ENCODE peak calls at places on chromosomes 16 and 17, in seven cellular contexts. E is colonic mucosa, B is lower lobe of right lung, F is AG10803, M is stomach, Q is body of pancreas, P is HL-60. K is an unnamed sample.

GRCh38 chr17:63675231-63675606 is 24.7 kb downstream of the LIMD2 start:
- DNase-seq in E (no peak), P (no peak), F (no peak), M (no peak), Q (no peak), B (no peak), K (no peak)

GRCh38 chr16:23310217-23310616 is 8.1 kb downstream of the SCNN1B start:
- DNase-seq in F (no peak), E (no peak), M (no peak), Q (no peak), B (no peak), P (no peak), K (no peak)

GRCh38 chr16:86567701-86568571 is 1.3 kb downstream of the FOXC2 start:
- DNase-seq in E (no peak), B (no peak), F (peak), P (no peak), Q (no peak), M (no peak), K (no peak)

GRCh38 chr16:88549671-88550643 is 20.2 kb upstream of the ZC3H18 start:
- DNase-seq in M (no peak), B (no peak), Q (no peak), F (no peak), P (no peak), E (no peak), K (no peak)

GRCh38 chr16:50067290-50067853 is 1.6 kb downstream of the HEATR3 start:
- DNase-seq in P (peak), B (no peak), F (peak), Q (no peak), M (no peak), E (peak), K (peak)

GRCh38 chr17:12118617-12119016 is 97.9 kb downstream of the MAP2K4 start:
- DNase-seq in P (no peak), B (no peak), F (no peak), M (no peak), E (no peak), Q (no peak), K (no peak)

GRCh38 chr17:59427425-59427921 is 96.0 kb downstream of the YPEL2 start:
- DNase-seq in Q (no peak), M (no peak), F (peak), E (no peak), B (no peak), P (no peak), K (no peak)

GRCh38 chr17:82892869-82893565 is 53.2 kb upstream of the ZNF750 start:
- DNase-seq in M (peak), F (no peak), E (no peak), P (no peak), Q (peak), B (peak), K (no peak)

GRCh38 chr17:31371511-31372097 is 19.9 kb upstream of the RAB11FIP4 start:
- DNase-seq in Q (no peak), M (no peak), E (no peak), F (peak), P (no peak), B (no peak), K (no peak)

GRCh38 chr16:84299734-84300440 is 5.2 kb downstream of the WFDC1 start:
- DNase-seq in E (no peak), Q (no peak), B (no peak), P (no peak), F (no peak), M (no peak), K (no peak)

GRCh38 chr16:66886914-66887313 is 6.6 kb downstream of the PDP2 start:
- DNase-seq in P (no peak), B (no peak), Q (no peak), F (no peak), E (no peak), M (no peak), K (no peak)

GRCh38 chr16:72427001-72427785 is 255.2 kb upstream of the PMFBP1 start:
- DNase-seq in M (no peak), Q (no peak), P (no peak), F (no peak), B (no peak), E (no peak), K (no peak)

GRCh38 chr17:15782809-15783208 is 50.7 kb downstream of the TBC1D26 start:
- DNase-seq in B (peak), M (peak), P (no peak), Q (peak), E (peak), F (peak), K (no peak)

GRCh38 chr16:28977703-28978641 is 3.4 kb downstream of the SPNS1 start:
- DNase-seq in M (no peak), F (no peak), B (peak), E (peak), Q (no peak), P (no peak), K (no peak)

GRCh38 chr16:14070877-14071575 is at the start of gene MRTFB:
- DNase-seq in F (peak), E (peak), B (peak), P (peak), M (peak), Q (peak), K (no peak)

GRCh38 chr16:89168381-89169189 is 3.0 kb upstream of the CDH15 start:
- DNase-seq in Q (no peak), F (no peak), M (no peak), B (no peak), P (no peak), E (no peak), K (no peak)

GRCh38 chr16:68954871-68955635 is 111.7 kb downstream of the TANGO6 start:
- DNase-seq in M (no peak), E (no peak), B (no peak), Q (no peak), P (no peak), F (no peak), K (no peak)

DNA sequence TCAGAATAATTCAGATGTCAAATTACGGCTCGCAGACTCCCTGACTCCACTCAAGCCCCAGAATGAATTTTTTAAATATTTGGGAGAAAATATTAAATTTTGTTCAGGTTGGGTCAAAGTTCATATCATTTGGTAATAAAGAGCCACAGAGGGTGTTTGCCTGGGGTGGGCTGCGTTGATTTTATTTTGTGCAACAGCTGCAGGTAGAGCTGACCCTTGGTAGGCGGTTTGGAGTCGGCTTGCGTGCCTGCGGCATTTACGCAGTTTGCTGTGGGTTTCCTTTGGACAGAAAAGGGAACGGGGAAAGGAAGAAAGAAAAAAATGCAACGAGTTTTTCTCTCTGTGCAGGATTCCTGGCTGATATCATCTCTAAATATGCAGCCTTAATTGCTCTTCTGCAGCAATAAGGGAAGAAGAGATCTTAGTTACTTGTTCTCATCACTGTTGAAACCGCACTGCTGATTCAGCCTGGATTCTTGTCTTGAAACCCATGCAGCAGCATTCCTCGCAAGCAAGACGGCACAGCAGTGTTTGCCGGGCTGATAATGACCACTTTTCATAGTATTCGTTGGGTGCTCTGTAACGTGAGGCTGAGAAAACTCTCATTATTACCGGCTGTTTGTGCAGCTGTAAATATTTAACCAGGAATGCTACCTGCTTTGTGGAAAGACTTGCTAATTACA is 114.6 kb downstream of the IRX3 start:
- DNase-seq in M (no peak), E (no peak), F (peak), Q (peak), B (no peak), P (no peak), K (peak)
- H3K4me3 ChIP-seq in M (peak), E (no peak), F (no peak), Q (no peak), B (no peak), P (no peak), K (no peak)

GRCh38 chr17:2975469-2975958 is 87.9 kb downstream of the OR1D5 start:
- DNase-seq in Q (peak), P (no peak), F (no peak), M (peak), E (peak), B (no peak), K (no peak)
- H3K4me3 ChIP-seq in Q (no peak), P (no peak), F (no peak), M (peak), E (peak), B (peak), K (no peak)

GRCh38 chr17:8075081-8075480 is 12.4 kb downstream of the ALOX12B start:
- DNase-seq in E (no peak), M (no peak), Q (no peak), B (peak), F (no peak), P (no peak), K (no peak)

GRCh38 chr17:8072727-8073461 is 14.6 kb downstream of the ALOX12B start:
- DNase-seq in M (no peak), Q (no peak), F (no peak), B (peak), P (no peak), E (no peak), K (no peak)

GRCh38 chr17:8075574-8076342 is 11.8 kb downstream of the ALOX12B start:
- DNase-seq in F (no peak), M (no peak), Q (no peak), B (peak), P (no peak), E (no peak), K (no peak)

GRCh38 chr17:8072339-8072726 is 15.2 kb downstream of the ALOX12B start:
- DNase-seq in F (no peak), M (no peak), B (peak), Q (no peak), P (no peak), E (no peak), K (no peak)

GRCh38 chr17:8073627-8074485 is 13.7 kb downstream of the ALOX12B start:
- DNase-seq in P (no peak), B (peak), Q (peak), M (peak), F (peak), E (peak), K (no peak)
- H3K4me3 ChIP-seq in P (no peak), B (no peak), Q (no peak), M (peak), F (no peak), E (no peak), K (no peak)

GRCh38 chr17:16989953-16990860 is 18.3 kb upstream of the TNFRSF13B start:
- DNase-seq in F (peak), E (no peak), P (no peak), B (no peak), Q (no peak), M (no peak), K (no peak)
- H3K4me3 ChIP-seq in F (no peak), E (no peak), P (no peak), B (no peak), Q (no peak), M (no peak), K (no peak)

GRCh38 chr17:40448639-40449261 is 5.5 kb downstream of the IGFBP4 start:
- DNase-seq in M (peak), Q (peak), F (no peak), B (peak), E (peak), P (no peak), K (no peak)
- H3K4me3 ChIP-seq in M (peak), Q (no peak), F (peak), B (peak), E (no peak), P (no peak), K (peak)

GRCh38 chr17:42853004-42853403 is 2.0 kb downstream of the AOC3 start:
- DNase-seq in E (no peak), B (no peak), Q (no peak), P (no peak), F (no peak), M (no peak), K (no peak)
- H3K4me3 ChIP-seq in E (peak), B (peak), Q (no peak), P (no peak), F (no peak), M (peak), K (no peak)

DNA sequence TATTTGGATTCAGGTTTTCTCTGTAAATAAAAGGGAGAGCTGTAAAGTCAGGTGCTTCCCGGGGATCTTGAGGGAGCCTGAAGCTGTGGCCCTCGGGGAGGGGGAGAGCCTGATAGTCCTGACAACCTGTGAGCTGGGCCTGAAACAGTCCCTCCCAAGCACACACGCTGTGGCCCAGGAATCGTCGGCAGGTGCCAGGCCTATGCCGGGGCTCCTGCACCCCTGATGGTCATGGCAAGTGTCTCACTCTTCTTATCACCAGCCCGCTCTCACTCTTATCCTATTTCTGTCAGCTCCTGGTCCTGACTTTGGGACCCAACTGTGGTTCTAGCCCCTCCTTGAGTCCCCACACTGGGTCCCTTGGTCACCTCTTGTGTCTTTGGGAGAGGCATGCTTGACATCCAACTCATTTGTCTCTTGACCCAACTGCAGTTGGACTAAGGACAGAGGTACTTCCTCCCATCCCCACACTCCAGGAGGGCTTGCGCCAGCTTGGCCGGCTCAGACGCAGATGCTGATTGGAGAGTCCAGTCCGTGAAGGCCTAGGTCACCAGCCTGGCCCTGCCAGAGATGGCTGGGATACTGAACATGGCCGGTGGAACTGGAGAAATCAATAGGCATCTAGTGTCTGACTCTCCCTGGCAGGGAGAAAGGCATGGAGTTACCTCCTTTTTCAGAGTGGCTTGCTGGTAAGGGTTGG is 170.5 kb upstream of the WSCD1 start:
- DNase-seq in F (no peak), Q (no peak), B (no peak), M (no peak), E (no peak), P (no peak), K (no peak)
- H3K4me3 ChIP-seq in F (no peak), Q (no peak), B (no peak), M (no peak), E (no peak), P (no peak), K (no peak)

GRCh38 chr17:75077490-75078096 is 10.2 kb upstream of the SLC16A5 start:
- DNase-seq in M (peak), B (peak), E (peak), F (peak), Q (peak), P (no peak), K (no peak)
- H3K4me3 ChIP-seq in M (peak), B (peak), E (peak), F (no peak), Q (no peak), P (no peak), K (no peak)

DNA sequence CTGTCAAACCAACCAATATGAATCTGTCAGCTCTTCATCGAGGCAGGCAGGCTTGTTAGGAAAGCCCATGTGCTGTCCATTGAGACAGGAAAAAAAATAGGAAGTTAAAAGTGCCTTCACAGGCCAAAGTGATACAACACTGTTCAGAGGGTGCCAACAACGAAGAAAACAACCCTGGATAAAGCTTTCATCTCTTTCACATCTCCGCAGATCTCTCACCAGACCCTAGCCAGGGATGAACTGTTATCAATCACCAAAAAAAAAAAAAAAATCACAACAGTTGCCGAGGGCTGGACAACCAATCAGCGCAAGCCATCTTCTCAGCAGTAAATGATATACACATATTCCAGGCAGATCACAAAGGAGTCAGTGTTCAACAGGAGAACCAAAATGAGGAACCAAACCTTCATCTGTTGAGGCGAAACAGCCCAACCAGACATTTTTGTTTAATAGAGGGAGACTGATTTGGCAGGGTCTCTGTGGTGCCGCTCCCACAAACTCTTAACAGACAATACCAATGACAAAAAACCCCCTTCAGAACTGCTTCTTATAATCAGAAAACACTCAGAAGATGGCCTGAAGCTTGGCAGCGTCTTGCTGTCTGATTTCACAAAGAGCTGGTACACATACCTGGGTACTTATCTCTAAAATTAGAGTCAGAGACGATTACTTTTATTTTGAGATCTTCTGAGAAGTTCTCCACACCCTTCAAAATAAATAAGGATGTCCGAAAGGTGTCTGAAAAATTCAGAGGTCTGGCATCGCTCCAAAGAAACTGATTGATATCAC is 1.9 kb downstream of the MAP3K14 start:
- DNase-seq in B (no peak), E (no peak), M (no peak), F (no peak), Q (no peak), P (no peak), K (no peak)
- H3K4me3 ChIP-seq in B (peak), E (peak), M (peak), F (peak), Q (no peak), P (no peak), K (peak)

GRCh38 chr17:56602292-56603130 is 9.0 kb downstream of the NOG start:
- DNase-seq in P (no peak), F (no peak), M (no peak), B (no peak), Q (no peak), E (no peak), K (no peak)
- H3K4me3 ChIP-seq in P (no peak), F (no peak), M (no peak), B (no peak), Q (no peak), E (no peak), K (no peak)